ENCODE peak calls at places on chromosomes 12 and 14, in six cellular contexts. H is K562, X is GM23248, C is mammary epithelial cell, Q is hepatocyte, A is fibroblast of lung. I is an unnamed sample.

GRCh38 chr14:23035303-23036164 is 834 bp upstream of the PSMB5 start:
- DNase-seq in H (no peak), Q (no peak), C (no peak), X (no peak), A (no peak), I (no peak)

GRCh38 chr14:36975834-36976233 is 196.6 kb downstream of the SLC25A21 start:
- DNase-seq in Q (no peak), H (no peak), C (peak), X (no peak), A (peak), I (peak)

GRCh38 chr12:7042847-7043246 is 17.7 kb upstream of the C1S start:
- DNase-seq in C (peak), X (peak), A (peak), Q (peak), H (peak), I (peak)

GRCh38 chr14:75369506-75369905 is 58.3 kb upstream of the JDP2 start:
- DNase-seq in A (no peak), H (no peak), X (peak), C (no peak), Q (no peak), I (no peak)

GRCh38 chr14:22194669-22195068 is 394.4 kb downstream of the DAD1 start:
- DNase-seq in C (no peak), A (no peak), X (no peak), H (no peak), Q (no peak), I (peak)

GRCh38 chr12:120118710-120119097 is 2.2 kb upstream of the RAB35 start:
- DNase-seq in C (no peak), H (no peak), Q (no peak), A (no peak), X (peak), I (no peak)

GRCh38 chr14:90828642-90829487 is 12.6 kb upstream of the TTC7B start:
- DNase-seq in Q (no peak), C (no peak), X (no peak), H (no peak), A (no peak), I (no peak)

GRCh38 chr12:109757671-109758265 is 44.1 kb downstream of the FAM222A start:
- DNase-seq in C (no peak), Q (no peak), X (no peak), H (no peak), A (no peak), I (no peak)

GRCh38 chr12:59087077-59087673 is 166.9 kb upstream of the LRIG3 start:
- DNase-seq in H (no peak), C (no peak), Q (peak), A (peak), X (peak), I (no peak)

GRCh38 chr12:104309446-104309993 is 6.0 kb downstream of the EID3 start:
- DNase-seq in X (no peak), H (no peak), A (no peak), C (no peak), Q (no peak), I (no peak)

GRCh38 chr12:89951050-89951693 is 242.5 kb upstream of the ATP2B1 start:
- DNase-seq in X (peak), H (no peak), C (peak), Q (peak), A (peak), I (peak)

GRCh38 chr12:117457189-117457588 is 95.8 kb upstream of the NOS1 start:
- DNase-seq in C (no peak), H (no peak), X (no peak), A (no peak), Q (no peak), I (no peak)

GRCh38 chr12:2876431-2877046 is 435 bp downstream of the FOXM1 start:
- DNase-seq in C (peak), Q (no peak), A (peak), X (peak), H (peak), I (peak)

GRCh38 chr14:65222434-65222833 is 120.1 kb upstream of the MAX start:
- DNase-seq in C (peak), A (peak), H (peak), X (peak), Q (peak), I (peak)

GRCh38 chr12:119686355-119686754 is 18.4 kb downstream of the PRKAB1 start:
- DNase-seq in C (no peak), A (no peak), X (no peak), Q (no peak), H (no peak), I (no peak)

GRCh38 chr12:89334770-89335169 is 17.5 kb downstream of the DUSP6 start:
- DNase-seq in X (no peak), H (no peak), Q (no peak), C (no peak), A (peak), I (no peak)

GRCh38 chr14:29558516-29558915 is 369.1 kb downstream of the PRKD1 start:
- DNase-seq in Q (no peak), H (no peak), A (peak), C (no peak), X (peak), I (no peak)

GRCh38 chr14:88316521-88316920 is 6.5 kb downstream of the KCNK10 start:
- DNase-seq in A (no peak), Q (no peak), C (no peak), X (no peak), H (no peak), I (no peak)

GRCh38 chr14:59869381-59870255 is 958 bp downstream of the RTN1 start:
- DNase-seq in H (no peak), Q (no peak), A (no peak), X (peak), C (no peak), I (no peak)

GRCh38 chr12:15962760-15963159 is 51.6 kb downstream of the DERA start:
- DNase-seq in A (no peak), Q (no peak), H (no peak), X (peak), C (peak), I (no peak)

GRCh38 chr12:46005151-46005797 is 14.9 kb upstream of the SCAF11 start:
- DNase-seq in C (no peak), H (no peak), A (peak), Q (no peak), X (peak), I (peak)

GRCh38 chr12:113479193-113479577 is 7.5 kb upstream of the LHX5 start:
- DNase-seq in X (no peak), H (no peak), Q (no peak), A (no peak), C (no peak), I (no peak)

GRCh38 chr14:89787525-89787924 is 167.0 kb downstream of the EFCAB11 start:
- DNase-seq in H (no peak), X (peak), A (no peak), C (no peak), Q (no peak), I (no peak)

GRCh38 chr12:114395755-114396152 is 10.2 kb downstream of the TBX5 start:
- DNase-seq in X (peak), Q (peak), C (no peak), H (no peak), A (peak), I (no peak)

GRCh38 chr14:95222151-95222631 is 64.9 kb upstream of the DICER1 start:
- DNase-seq in A (peak), H (no peak), C (peak), Q (peak), X (peak), I (no peak)

GRCh38 chr14:69135133-69135532 is 17.8 kb downstream of the DCAF5 start:
- DNase-seq in X (no peak), Q (no peak), A (no peak), C (no peak), H (no peak), I (no peak)

GRCh38 chr14:68191567-68192321 is 372.2 kb downstream of the RAD51B start:
- DNase-seq in Q (peak), X (no peak), H (no peak), A (peak), C (peak), I (no peak)

GRCh38 chr12:10571141-10571540 is 42.3 kb downstream of the MAGOHB start:
- DNase-seq in Q (no peak), C (no peak), A (no peak), H (no peak), X (no peak), I (no peak)

GRCh38 chr14:99902925-99903324 is 109.7 kb downstream of the EML1 start:
- DNase-seq in X (no peak), H (no peak), Q (no peak), A (no peak), C (no peak), I (no peak)

GRCh38 chr14:58276208-58276607 is 22.1 kb upstream of the ARID4A start:
- DNase-seq in Q (no peak), A (no peak), C (no peak), H (no peak), X (no peak), I (no peak)

GRCh38 chr14:58270628-58271027 is 26.0 kb downstream of the PSMA3 start:
- DNase-seq in H (no peak), C (no peak), A (no peak), Q (no peak), X (no peak), I (no peak)

GRCh38 chr14:58278177-58278576 is 20.2 kb upstream of the ARID4A start:
- DNase-seq in C (no peak), Q (no peak), A (no peak), X (no peak), H (no peak), I (no peak)

GRCh38 chr14:58272589-58273372 is 25.6 kb upstream of the ARID4A start:
- DNase-seq in A (peak), X (peak), Q (peak), C (no peak), H (peak), I (peak)

GRCh38 chr14:58275527-58276190 is 22.7 kb upstream of the ARID4A start:
- DNase-seq in X (no peak), C (no peak), H (no peak), Q (no peak), A (no peak), I (no peak)
- H3K27ac ChIP-seq in X (peak), C (no peak), H (peak), Q (no peak), A (no peak), I (peak)

DNA sequence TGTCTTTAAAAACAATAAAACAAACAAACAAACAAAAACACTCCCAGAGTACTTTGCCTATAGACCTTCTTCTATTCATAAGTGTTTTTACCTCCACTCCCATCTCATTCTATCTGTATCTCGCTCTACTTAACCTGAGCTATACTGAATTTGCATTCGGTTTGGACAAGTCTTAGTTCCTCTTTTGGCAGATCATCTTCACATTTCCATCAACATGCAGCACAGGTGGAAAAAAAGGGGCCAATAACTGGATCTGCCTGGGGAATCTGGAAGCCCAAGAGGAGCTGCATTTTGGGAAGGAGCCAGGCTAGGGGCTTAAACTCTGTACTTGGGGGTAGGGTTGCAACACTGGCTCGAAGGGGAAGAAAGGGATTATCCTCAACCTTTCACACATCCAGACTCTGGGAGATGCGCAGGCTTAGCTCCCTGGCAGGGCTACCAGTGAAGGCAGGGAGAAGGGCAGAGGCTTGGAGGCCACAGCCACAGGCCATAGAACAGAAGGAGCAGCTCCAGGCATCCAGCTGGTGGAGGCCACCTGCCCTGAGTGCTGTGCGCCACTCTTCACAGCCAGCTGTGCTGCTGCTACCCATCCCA is 4.1 kb downstream of the NINJ2 start:
- DNase-seq in C (no peak), A (no peak), X (no peak), Q (no peak), H (no peak), I (no peak)
- H3K4me3 ChIP-seq in C (no peak), A (no peak), X (no peak), Q (no peak), H (no peak), I (no peak)

GRCh38 chr12:47942327-47943230 is 20.8 kb upstream of the TMEM106C start:
- DNase-seq in C (no peak), H (peak), X (peak), A (no peak), Q (no peak), I (peak)
- TF ChIP-seq EZH2 in C (no peak), H (no peak), X (no peak), A (no peak), Q (no peak), I (no peak)

GRCh38 chr12:19206493-19207077 is 77.1 kb downstream of the PLEKHA5 start:
- DNase-seq in Q (no peak), H (no peak), X (no peak), A (no peak), C (no peak), I (no peak)
- H3K27ac ChIP-seq in Q (no peak), H (no peak), X (no peak), A (no peak), C (no peak), I (no peak)

I was measured in A673.